ENCODE peak calls at places on chromosomes 1 and 21, in seven cellular contexts. One of them, this sample, is unnamed.
A peak's percentile ranks its signal among the peaks of the same experiment; 100 is the strongest.

GRCh38 chr1:11985851-11986250 is 5.6 kb downstream of the MFN2 start:
- DNase-seq in neural progenitor cell: no peak
- DNase-seq in body of pancreas: no peak
- DNase-seq in AG10803: peak; percentile 89
- DNase-seq in cardiac fibroblast: peak; percentile 84
- DNase-seq in fibroblast of lung: no peak
- DNase-seq in dorsolateral prefrontal cortex: no peak
- DNase-seq in this sample: no peak

GRCh38 chr1:201171063-201172036 is 17.1 kb upstream of the TMEM9 start:
- DNase-seq in neural progenitor cell: peak; percentile 66
- DNase-seq in body of pancreas: peak; percentile 69
- DNase-seq in AG10803: peak; percentile 51
- DNase-seq in cardiac fibroblast: peak; percentile 45
- DNase-seq in fibroblast of lung: peak; percentile 24
- DNase-seq in dorsolateral prefrontal cortex: peak; percentile 53
- DNase-seq in this sample: no peak

GRCh38 chr21:38476385-38476784 is 21.9 kb downstream of the ERG start:
- DNase-seq in neural progenitor cell: no peak
- DNase-seq in body of pancreas: no peak
- DNase-seq in AG10803: no peak
- DNase-seq in cardiac fibroblast: no peak
- DNase-seq in fibroblast of lung: no peak
- DNase-seq in dorsolateral prefrontal cortex: no peak
- DNase-seq in this sample: no peak

GRCh38 chr1:235720544-235720943 is 71.0 kb upstream of the GNG4 start:
- DNase-seq in neural progenitor cell: no peak
- DNase-seq in body of pancreas: no peak
- DNase-seq in AG10803: no peak
- DNase-seq in cardiac fibroblast: peak; percentile 68
- DNase-seq in fibroblast of lung: peak; percentile 32
- DNase-seq in dorsolateral prefrontal cortex: no peak
- DNase-seq in this sample: no peak

GRCh38 chr1:30840904-30841598 is 67.5 kb downstream of the SDC3 start:
- DNase-seq in neural progenitor cell: peak; percentile 74
- DNase-seq in body of pancreas: peak; percentile 31
- DNase-seq in AG10803: no peak
- DNase-seq in cardiac fibroblast: peak; percentile 11
- DNase-seq in fibroblast of lung: no peak
- DNase-seq in dorsolateral prefrontal cortex: no peak
- DNase-seq in this sample: no peak

GRCh38 chr1:6392880-6393399 is 627 bp downstream of the ACOT7 start:
- DNase-seq in neural progenitor cell: peak; percentile 73
- DNase-seq in body of pancreas: no peak
- DNase-seq in AG10803: no peak
- DNase-seq in cardiac fibroblast: no peak
- DNase-seq in fibroblast of lung: no peak
- DNase-seq in dorsolateral prefrontal cortex: no peak
- DNase-seq in this sample: no peak

GRCh38 chr1:9066945-9067807 is 2.3 kb downstream of the SLC2A5 start:
- DNase-seq in neural progenitor cell: no peak
- DNase-seq in body of pancreas: peak; percentile 23
- DNase-seq in AG10803: peak; percentile 84
- DNase-seq in cardiac fibroblast: peak; percentile 96
- DNase-seq in fibroblast of lung: peak; percentile 93
- DNase-seq in dorsolateral prefrontal cortex: peak; percentile 51
- DNase-seq in this sample: no peak

GRCh38 chr1:234475166-234475793 is 3.7 kb downstream of the TARBP1 start:
- DNase-seq in neural progenitor cell: no peak
- DNase-seq in body of pancreas: no peak
- DNase-seq in AG10803: no peak
- DNase-seq in cardiac fibroblast: no peak
- DNase-seq in fibroblast of lung: no peak
- DNase-seq in dorsolateral prefrontal cortex: no peak
- DNase-seq in this sample: no peak

GRCh38 chr21:31530918-31531705 is 128.4 kb upstream of the SOD1 start:
- DNase-seq in neural progenitor cell: no peak
- DNase-seq in body of pancreas: peak; percentile 68
- DNase-seq in AG10803: no peak
- DNase-seq in cardiac fibroblast: no peak
- DNase-seq in fibroblast of lung: no peak
- DNase-seq in dorsolateral prefrontal cortex: no peak
- DNase-seq in this sample: no peak

DNA sequence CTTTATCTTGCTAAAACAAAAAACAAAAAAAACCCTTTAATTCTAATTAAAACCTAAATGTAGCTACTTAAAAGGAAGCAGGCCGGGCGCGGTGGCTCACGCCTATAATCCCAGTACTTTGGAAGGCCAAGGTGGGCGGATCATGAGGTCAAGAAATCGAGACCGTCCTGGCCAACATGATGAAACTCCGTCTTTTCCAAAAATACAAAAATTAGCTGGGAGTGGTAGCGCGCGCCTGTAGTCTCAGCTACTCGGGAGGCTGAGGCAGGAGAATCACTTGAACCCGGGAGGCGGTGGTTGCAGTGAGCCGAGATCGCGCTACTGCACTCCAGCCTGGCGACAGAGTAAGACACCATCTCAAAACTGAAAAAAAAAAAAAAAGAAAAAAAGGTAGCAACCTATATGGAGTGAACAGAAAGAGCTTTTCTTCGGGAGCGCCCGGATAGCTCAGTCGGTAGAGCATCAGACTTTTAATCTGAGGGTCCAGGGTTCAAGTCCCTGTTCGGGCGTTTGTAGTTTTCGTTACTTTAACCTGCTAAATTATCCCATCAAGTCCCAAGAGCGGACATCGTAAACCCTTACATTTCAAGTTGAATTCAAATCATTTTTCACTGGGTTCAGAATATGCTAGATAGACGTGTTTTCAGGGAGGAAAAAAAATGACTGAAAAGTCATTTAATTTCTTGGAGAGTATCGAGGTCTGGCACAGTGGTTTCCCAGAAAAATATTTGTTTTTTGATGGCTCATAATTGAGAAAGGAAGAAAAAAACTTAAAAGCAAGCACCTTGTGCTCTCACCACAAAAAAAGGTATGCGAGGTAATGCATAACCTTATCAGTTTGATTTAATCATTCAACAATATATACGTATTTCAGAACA is 9.9 kb upstream of the MDM4 start:
- DNase-seq in neural progenitor cell: peak; percentile 88
- DNase-seq in body of pancreas: peak; percentile 83
- DNase-seq in AG10803: peak; percentile 95
- DNase-seq in cardiac fibroblast: peak; percentile 98
- DNase-seq in fibroblast of lung: peak; percentile 91
- DNase-seq in dorsolateral prefrontal cortex: peak; percentile 67
- DNase-seq in this sample: peak; percentile 66
- H3K4me3 ChIP-seq in neural progenitor cell: peak overlapping the region; percentile 92
- H3K4me3 ChIP-seq in body of pancreas: peak overlapping the region; percentile 51
- H3K4me3 ChIP-seq in AG10803: peak overlapping the region; percentile 56
- H3K4me3 ChIP-seq in cardiac fibroblast: peak overlapping the region; percentile 40
- H3K4me3 ChIP-seq in fibroblast of lung: peak overlapping the region; percentile 36
- H3K4me3 ChIP-seq in dorsolateral prefrontal cortex: peak overlapping the region; percentile 75
- H3K4me3 ChIP-seq in this sample: peak overlapping the region; percentile 39

GRCh38 chr1:228404107-228404720 is 2.4 kb downstream of the TRIM11 start:
- DNase-seq in neural progenitor cell: no peak
- DNase-seq in body of pancreas: no peak
- DNase-seq in AG10803: no peak
- DNase-seq in cardiac fibroblast: no peak
- DNase-seq in fibroblast of lung: no peak
- DNase-seq in dorsolateral prefrontal cortex: no peak
- DNase-seq in this sample: no peak
- H3K4me3 ChIP-seq in neural progenitor cell: peak overlapping the region; percentile 99
- H3K4me3 ChIP-seq in body of pancreas: no peak overlapping the region
- H3K4me3 ChIP-seq in AG10803: peak overlapping the region; percentile 31
- H3K4me3 ChIP-seq in cardiac fibroblast: no peak overlapping the region
- H3K4me3 ChIP-seq in fibroblast of lung: no peak overlapping the region
- H3K4me3 ChIP-seq in dorsolateral prefrontal cortex: no peak overlapping the region
- H3K4me3 ChIP-seq in this sample: no peak overlapping the region

DNA sequence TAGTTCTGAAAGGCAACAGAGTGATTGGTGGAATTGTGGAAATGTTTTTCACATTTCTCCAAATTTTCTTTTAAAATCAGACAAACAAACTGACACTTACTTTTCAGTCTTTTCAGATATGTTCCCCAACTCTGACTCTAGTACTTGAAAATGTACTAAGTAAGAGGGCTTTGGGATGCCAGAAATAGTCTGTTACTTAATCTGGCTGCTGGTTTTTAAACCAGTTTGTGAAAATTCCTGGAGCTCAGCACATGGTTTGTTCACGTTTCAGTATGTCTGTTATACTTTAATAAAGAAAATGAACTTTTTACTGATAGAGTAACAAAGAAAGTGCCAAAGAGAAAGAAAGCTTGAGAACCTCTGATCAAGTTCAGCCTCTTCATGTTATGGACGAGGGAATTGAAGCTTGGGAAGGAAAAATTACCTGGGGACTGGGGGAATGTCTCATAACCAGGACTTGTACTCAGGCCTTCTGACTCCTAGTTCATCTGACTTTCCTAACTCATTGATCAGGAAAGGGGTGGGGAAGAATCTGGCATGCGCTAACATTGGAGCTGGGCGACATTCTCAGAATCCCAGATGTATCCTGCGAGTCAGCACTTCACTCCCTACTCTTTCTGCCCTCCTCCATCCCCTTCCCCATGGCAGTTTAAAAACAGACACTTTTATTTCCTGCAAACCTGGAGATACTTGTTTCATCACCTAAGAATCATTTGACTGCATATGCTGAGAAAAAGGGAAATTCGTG is 30.8 kb upstream of the DNAJC6 start:
- DNase-seq in neural progenitor cell: peak; percentile 13
- DNase-seq in body of pancreas: no peak
- DNase-seq in AG10803: peak; percentile 46
- DNase-seq in cardiac fibroblast: no peak
- DNase-seq in fibroblast of lung: no peak
- DNase-seq in dorsolateral prefrontal cortex: no peak
- DNase-seq in this sample: no peak
- H3K4me3 ChIP-seq in neural progenitor cell: peak overlapping the region; percentile 38
- H3K4me3 ChIP-seq in body of pancreas: no peak overlapping the region
- H3K4me3 ChIP-seq in AG10803: no peak overlapping the region
- H3K4me3 ChIP-seq in cardiac fibroblast: no peak overlapping the region
- H3K4me3 ChIP-seq in fibroblast of lung: no peak overlapping the region
- H3K4me3 ChIP-seq in dorsolateral prefrontal cortex: no peak overlapping the region
- H3K4me3 ChIP-seq in this sample: no peak overlapping the region

DNA sequence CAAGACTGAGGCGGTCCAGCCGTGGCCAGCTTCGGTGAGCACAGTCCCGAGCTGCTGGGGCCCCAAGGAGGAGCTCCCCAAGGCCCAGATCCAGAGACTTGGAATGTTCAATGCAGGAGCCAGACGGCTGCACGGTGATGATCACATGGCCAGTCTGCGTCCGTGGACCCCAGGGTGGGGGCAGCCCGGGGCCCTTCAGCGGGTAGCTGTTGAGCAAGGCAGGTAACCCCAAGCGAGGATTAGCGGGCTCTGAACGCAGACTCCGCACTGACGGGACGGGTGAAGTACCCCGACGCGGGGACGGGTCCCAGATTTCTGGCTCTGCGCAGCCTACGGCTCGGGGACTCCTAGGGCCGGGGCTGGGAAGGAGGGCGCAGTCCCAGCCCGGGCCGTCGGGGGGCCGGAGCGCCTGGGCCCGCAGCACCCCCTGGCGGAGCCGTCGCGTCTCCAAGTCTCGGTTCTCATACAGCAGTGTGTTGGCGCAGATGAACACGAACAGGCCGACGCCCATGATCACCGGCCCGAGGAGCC is 2.7 kb downstream of the TMEM200B start:
- DNase-seq in neural progenitor cell: peak; percentile 87
- DNase-seq in body of pancreas: no peak
- DNase-seq in AG10803: peak; percentile 31
- DNase-seq in cardiac fibroblast: peak; percentile 27
- DNase-seq in fibroblast of lung: peak; percentile 38
- DNase-seq in dorsolateral prefrontal cortex: no peak
- DNase-seq in this sample: peak; percentile 76
- H3K4me3 ChIP-seq in neural progenitor cell: peak overlapping the region; percentile 59
- H3K4me3 ChIP-seq in body of pancreas: no peak overlapping the region
- H3K4me3 ChIP-seq in AG10803: no peak overlapping the region
- H3K4me3 ChIP-seq in cardiac fibroblast: no peak overlapping the region
- H3K4me3 ChIP-seq in fibroblast of lung: no peak overlapping the region
- H3K4me3 ChIP-seq in dorsolateral prefrontal cortex: peak overlapping the region; percentile 55
- H3K4me3 ChIP-seq in this sample: no peak overlapping the region

GRCh38 chr1:170661646-170662411 is 2.1 kb upstream of the PRRX1 start:
- DNase-seq in neural progenitor cell: peak; percentile 85
- DNase-seq in body of pancreas: no peak
- DNase-seq in AG10803: peak; percentile 77
- DNase-seq in cardiac fibroblast: peak; percentile 63
- DNase-seq in fibroblast of lung: peak; percentile 52
- DNase-seq in dorsolateral prefrontal cortex: no peak
- DNase-seq in this sample: no peak
- H3K4me3 ChIP-seq in neural progenitor cell: peak overlapping the region; percentile 30
- H3K4me3 ChIP-seq in body of pancreas: no peak overlapping the region
- H3K4me3 ChIP-seq in AG10803: peak overlapping the region; percentile 93
- H3K4me3 ChIP-seq in cardiac fibroblast: peak overlapping the region; percentile 85
- H3K4me3 ChIP-seq in fibroblast of lung: peak overlapping the region; percentile 89
- H3K4me3 ChIP-seq in dorsolateral prefrontal cortex: peak overlapping the region; percentile 67
- H3K4me3 ChIP-seq in this sample: no peak overlapping the region

DNA sequence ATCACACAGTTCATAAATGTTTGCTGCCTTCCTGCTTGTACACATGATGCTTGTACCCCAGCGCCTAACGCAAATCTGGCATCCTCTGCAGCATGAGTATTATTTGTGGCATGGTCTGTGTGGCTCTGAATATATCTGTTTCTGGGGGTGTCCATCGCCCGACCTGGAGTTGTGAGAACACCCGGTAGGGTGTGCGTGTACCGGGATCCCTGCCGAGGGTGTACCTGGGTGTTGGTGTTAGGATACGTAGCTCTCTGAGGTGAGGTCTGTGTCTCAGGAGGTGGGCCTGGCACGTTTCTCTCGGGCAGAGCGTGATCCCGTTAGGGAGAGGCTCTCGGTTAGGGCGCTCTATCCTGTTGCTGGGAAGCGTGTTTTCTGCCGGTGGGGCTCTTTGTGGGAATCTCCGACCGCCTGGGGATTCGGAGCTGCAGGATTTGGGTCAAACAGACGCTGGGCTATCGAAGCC is 10.4 kb upstream of the CDC20 start:
- DNase-seq in neural progenitor cell: no peak
- DNase-seq in body of pancreas: no peak
- DNase-seq in AG10803: no peak
- DNase-seq in cardiac fibroblast: no peak
- DNase-seq in fibroblast of lung: no peak
- DNase-seq in dorsolateral prefrontal cortex: no peak
- DNase-seq in this sample: no peak
- H3K4me3 ChIP-seq in neural progenitor cell: peak overlapping the region; percentile 75
- H3K4me3 ChIP-seq in body of pancreas: no peak overlapping the region
- H3K4me3 ChIP-seq in AG10803: peak overlapping the region; percentile 60
- H3K4me3 ChIP-seq in cardiac fibroblast: peak overlapping the region; percentile 45
- H3K4me3 ChIP-seq in fibroblast of lung: peak overlapping the region; percentile 30
- H3K4me3 ChIP-seq in dorsolateral prefrontal cortex: peak overlapping the region; percentile 68
- H3K4me3 ChIP-seq in this sample: peak overlapping the region; percentile 44